ENCODE peak calls at places on chromosomes 5 and 9, in nine cellular contexts. One of them, this sample, is unnamed.

GRCh38 chr9:121743441-121744001 is 92.1 kb downstream of the DAB2IP start:
- DNase-seq in CD4-positive, CD25-positive, alpha-beta regulatory T cell: no peak
- DNase-seq in mammary epithelial cell: peak; percentile 77
- DNase-seq in lung: peak; percentile 83
- DNase-seq in right lobe of liver: peak; percentile 90
- DNase-seq in cardiac muscle cell: peak; percentile 88
- DNase-seq in stomach: peak; percentile 90
- DNase-seq in Peyer's patch: peak; percentile 87
- DNase-seq in trophoblast cell: peak; percentile 82
- DNase-seq in this sample: peak; percentile 77

GRCh38 chr5:54959673-54960418 is 25.5 kb downstream of the ESM1 start:
- DNase-seq in trophoblast cell: no peak
- DNase-seq in lung: no peak
- DNase-seq in Peyer's patch: no peak
- DNase-seq in cardiac muscle cell: peak; percentile 19
- DNase-seq in CD4-positive, CD25-positive, alpha-beta regulatory T cell: no peak
- DNase-seq in mammary epithelial cell: no peak
- DNase-seq in right lobe of liver: no peak
- DNase-seq in stomach: peak; percentile 74
- DNase-seq in this sample: peak; percentile 3

GRCh38 chr5:53425598-53426516 is 54.6 kb upstream of the FST start:
- DNase-seq in trophoblast cell: peak; percentile 54
- DNase-seq in cardiac muscle cell: peak; percentile 35
- DNase-seq in lung: no peak
- DNase-seq in stomach: no peak
- DNase-seq in mammary epithelial cell: no peak
- DNase-seq in CD4-positive, CD25-positive, alpha-beta regulatory T cell: no peak
- DNase-seq in Peyer's patch: no peak
- DNase-seq in right lobe of liver: peak; percentile 47
- DNase-seq in this sample: no peak

GRCh38 chr9:69307446-69308216 is 17.4 kb upstream of the ENTREP1 start:
- DNase-seq in lung: peak; percentile 72
- DNase-seq in stomach: no peak
- DNase-seq in mammary epithelial cell: no peak
- DNase-seq in trophoblast cell: peak; percentile 82
- DNase-seq in right lobe of liver: no peak
- DNase-seq in cardiac muscle cell: peak; percentile 76
- DNase-seq in Peyer's patch: no peak
- DNase-seq in CD4-positive, CD25-positive, alpha-beta regulatory T cell: no peak
- DNase-seq in this sample: no peak

GRCh38 chr5:130580264-130580663 is 584.8 kb downstream of the HINT1 start:
- DNase-seq in lung: no peak
- DNase-seq in mammary epithelial cell: no peak
- DNase-seq in CD4-positive, CD25-positive, alpha-beta regulatory T cell: no peak
- DNase-seq in Peyer's patch: no peak
- DNase-seq in trophoblast cell: no peak
- DNase-seq in cardiac muscle cell: no peak
- DNase-seq in right lobe of liver: no peak
- DNase-seq in stomach: no peak
- DNase-seq in this sample: no peak

GRCh38 chr9:86907346-86907745 is 40.0 kb downstream of the GAS1 start:
- DNase-seq in lung: no peak
- DNase-seq in Peyer's patch: no peak
- DNase-seq in mammary epithelial cell: no peak
- DNase-seq in trophoblast cell: no peak
- DNase-seq in right lobe of liver: no peak
- DNase-seq in stomach: no peak
- DNase-seq in cardiac muscle cell: no peak
- DNase-seq in CD4-positive, CD25-positive, alpha-beta regulatory T cell: no peak
- DNase-seq in this sample: no peak

GRCh38 chr5:138275895-138276294 is 1.5 kb upstream of the GFRA3 start:
- DNase-seq in stomach: no peak
- DNase-seq in cardiac muscle cell: no peak
- DNase-seq in CD4-positive, CD25-positive, alpha-beta regulatory T cell: no peak
- DNase-seq in Peyer's patch: no peak
- DNase-seq in trophoblast cell: no peak
- DNase-seq in right lobe of liver: no peak
- DNase-seq in lung: no peak
- DNase-seq in mammary epithelial cell: no peak
- DNase-seq in this sample: no peak

GRCh38 chr9:134850611-134851010 is 30.0 kb upstream of the FCN2 start:
- DNase-seq in stomach: no peak
- DNase-seq in Peyer's patch: peak; percentile 12
- DNase-seq in cardiac muscle cell: no peak
- DNase-seq in lung: no peak
- DNase-seq in CD4-positive, CD25-positive, alpha-beta regulatory T cell: no peak
- DNase-seq in trophoblast cell: no peak
- DNase-seq in right lobe of liver: no peak
- DNase-seq in mammary epithelial cell: no peak
- DNase-seq in this sample: no peak

GRCh38 chr5:137933491-137933911 is 44.2 kb downstream of the PKD2L2 start:
- DNase-seq in Peyer's patch: no peak
- DNase-seq in right lobe of liver: no peak
- DNase-seq in mammary epithelial cell: no peak
- DNase-seq in CD4-positive, CD25-positive, alpha-beta regulatory T cell: no peak
- DNase-seq in trophoblast cell: no peak
- DNase-seq in lung: no peak
- DNase-seq in stomach: no peak
- DNase-seq in cardiac muscle cell: peak; percentile 35
- DNase-seq in this sample: no peak

GRCh38 chr5:175107865-175108264 is 336.1 kb downstream of the DRD1 start:
- DNase-seq in stomach: no peak
- DNase-seq in lung: no peak
- DNase-seq in Peyer's patch: no peak
- DNase-seq in right lobe of liver: peak; percentile 87
- DNase-seq in CD4-positive, CD25-positive, alpha-beta regulatory T cell: no peak
- DNase-seq in trophoblast cell: no peak
- DNase-seq in mammary epithelial cell: no peak
- DNase-seq in cardiac muscle cell: no peak
- DNase-seq in this sample: no peak

GRCh38 chr5:90390933-90391332 is 18.6 kb downstream of the CETN3 start:
- DNase-seq in trophoblast cell: peak; percentile 62
- DNase-seq in right lobe of liver: no peak
- DNase-seq in mammary epithelial cell: no peak
- DNase-seq in stomach: no peak
- DNase-seq in cardiac muscle cell: peak; percentile 23
- DNase-seq in lung: no peak
- DNase-seq in Peyer's patch: no peak
- DNase-seq in CD4-positive, CD25-positive, alpha-beta regulatory T cell: no peak
- DNase-seq in this sample: no peak

GRCh38 chr5:167573274-167574127 is 717.9 kb upstream of the WWC1 start:
- DNase-seq in stomach: no peak
- DNase-seq in lung: no peak
- DNase-seq in mammary epithelial cell: peak; percentile 63
- DNase-seq in right lobe of liver: no peak
- DNase-seq in CD4-positive, CD25-positive, alpha-beta regulatory T cell: no peak
- DNase-seq in cardiac muscle cell: peak; percentile 60
- DNase-seq in Peyer's patch: no peak
- DNase-seq in trophoblast cell: no peak
- DNase-seq in this sample: peak; percentile 48

GRCh38 chr5:33482335-33482734 is 41.6 kb downstream of the TARS1 start:
- DNase-seq in trophoblast cell: no peak
- DNase-seq in CD4-positive, CD25-positive, alpha-beta regulatory T cell: no peak
- DNase-seq in right lobe of liver: no peak
- DNase-seq in cardiac muscle cell: no peak
- DNase-seq in lung: no peak
- DNase-seq in stomach: no peak
- DNase-seq in Peyer's patch: no peak
- DNase-seq in mammary epithelial cell: no peak
- DNase-seq in this sample: no peak

GRCh38 chr5:170451764-170452365 is 52.0 kb upstream of the KCNIP1 start:
- DNase-seq in CD4-positive, CD25-positive, alpha-beta regulatory T cell: no peak
- DNase-seq in mammary epithelial cell: peak; percentile 64
- DNase-seq in right lobe of liver: no peak
- DNase-seq in stomach: no peak
- DNase-seq in lung: no peak
- DNase-seq in cardiac muscle cell: peak; percentile 87
- DNase-seq in trophoblast cell: peak; percentile 81
- DNase-seq in Peyer's patch: no peak
- DNase-seq in this sample: peak; percentile 76

GRCh38 chr5:178983728-178984127 is 11.4 kb downstream of the GRM6 start:
- DNase-seq in stomach: no peak
- DNase-seq in CD4-positive, CD25-positive, alpha-beta regulatory T cell: no peak
- DNase-seq in mammary epithelial cell: no peak
- DNase-seq in Peyer's patch: no peak
- DNase-seq in right lobe of liver: no peak
- DNase-seq in trophoblast cell: no peak
- DNase-seq in lung: no peak
- DNase-seq in cardiac muscle cell: no peak
- DNase-seq in this sample: no peak
- H3K9me3 ChIP-seq in stomach: peaks cover 97% of the 10 kb centered on the region
- H3K9me3 ChIP-seq in CD4-positive, CD25-positive, alpha-beta regulatory T cell: peaks cover 43% of the 10 kb centered on the region
- H3K9me3 ChIP-seq in mammary epithelial cell: peaks cover 51% of the 10 kb centered on the region
- H3K9me3 ChIP-seq in Peyer's patch: peaks cover 63% of the 10 kb centered on the region
- H3K9me3 ChIP-seq in right lobe of liver: no peaks in the 10 kb centered on the region
- H3K9me3 ChIP-seq in trophoblast cell: peaks cover 70% of the 10 kb centered on the region
- H3K9me3 ChIP-seq in lung: peaks cover 79% of the 10 kb centered on the region
- H3K9me3 ChIP-seq in cardiac muscle cell: no peaks in the 10 kb centered on the region
- H3K9me3 ChIP-seq in this sample: peaks cover 9% of the 10 kb centered on the region

GRCh38 chr9:109020113-109020512 is 6.8 kb upstream of the CTNNAL1 start:
- DNase-seq in cardiac muscle cell: no peak
- DNase-seq in right lobe of liver: no peak
- DNase-seq in mammary epithelial cell: no peak
- DNase-seq in stomach: no peak
- DNase-seq in lung: no peak
- DNase-seq in trophoblast cell: no peak
- DNase-seq in Peyer's patch: no peak
- DNase-seq in CD4-positive, CD25-positive, alpha-beta regulatory T cell: no peak
- DNase-seq in this sample: no peak

GRCh38 chr9:109019420-109019819 is 6.1 kb upstream of the CTNNAL1 start:
- DNase-seq in Peyer's patch: no peak
- DNase-seq in stomach: no peak
- DNase-seq in cardiac muscle cell: no peak
- DNase-seq in mammary epithelial cell: no peak
- DNase-seq in lung: no peak
- DNase-seq in CD4-positive, CD25-positive, alpha-beta regulatory T cell: no peak
- DNase-seq in right lobe of liver: no peak
- DNase-seq in trophoblast cell: no peak
- DNase-seq in this sample: no peak

GRCh38 chr9:109020581-109020980 is 7.3 kb upstream of the CTNNAL1 start:
- DNase-seq in cardiac muscle cell: no peak
- DNase-seq in mammary epithelial cell: no peak
- DNase-seq in right lobe of liver: no peak
- DNase-seq in stomach: no peak
- DNase-seq in CD4-positive, CD25-positive, alpha-beta regulatory T cell: no peak
- DNase-seq in lung: no peak
- DNase-seq in Peyer's patch: no peak
- DNase-seq in trophoblast cell: no peak
- DNase-seq in this sample: no peak

GRCh38 chr9:109022909-109023308 is 9.6 kb upstream of the CTNNAL1 start:
- DNase-seq in stomach: no peak
- DNase-seq in lung: no peak
- DNase-seq in mammary epithelial cell: no peak
- DNase-seq in right lobe of liver: no peak
- DNase-seq in CD4-positive, CD25-positive, alpha-beta regulatory T cell: no peak
- DNase-seq in trophoblast cell: no peak
- DNase-seq in Peyer's patch: no peak
- DNase-seq in cardiac muscle cell: no peak
- DNase-seq in this sample: no peak

GRCh38 chr9:109020982-109021511 is 7.7 kb upstream of the CTNNAL1 start:
- DNase-seq in trophoblast cell: no peak
- DNase-seq in mammary epithelial cell: no peak
- DNase-seq in right lobe of liver: no peak
- DNase-seq in Peyer's patch: no peak
- DNase-seq in lung: no peak
- DNase-seq in CD4-positive, CD25-positive, alpha-beta regulatory T cell: no peak
- DNase-seq in cardiac muscle cell: no peak
- DNase-seq in stomach: no peak
- DNase-seq in this sample: no peak
- H3K36me3 ChIP-seq in trophoblast cell: peaks cover 4% of the 10 kb centered on the region
- H3K36me3 ChIP-seq in mammary epithelial cell: no peaks in the 10 kb centered on the region
- H3K36me3 ChIP-seq in right lobe of liver: no peaks in the 10 kb centered on the region
- H3K36me3 ChIP-seq in Peyer's patch: peaks cover 17% of the 10 kb centered on the region
- H3K36me3 ChIP-seq in lung: peaks cover 1% of the 10 kb centered on the region
- H3K36me3 ChIP-seq in CD4-positive, CD25-positive, alpha-beta regulatory T cell: peaks cover 38% of the 10 kb centered on the region
- H3K36me3 ChIP-seq in cardiac muscle cell: peaks cover 14% of the 10 kb centered on the region
- H3K36me3 ChIP-seq in stomach: peaks cover 33% of the 10 kb centered on the region
- H3K36me3 ChIP-seq in this sample: peaks cover 18% of the 10 kb centered on the region

GRCh38 chr9:10804486-10804885 is 191.7 kb upstream of the PTPRD start:
- DNase-seq in trophoblast cell: no peak
- DNase-seq in right lobe of liver: no peak
- DNase-seq in CD4-positive, CD25-positive, alpha-beta regulatory T cell: no peak
- DNase-seq in mammary epithelial cell: no peak
- DNase-seq in Peyer's patch: no peak
- DNase-seq in lung: no peak
- DNase-seq in stomach: no peak
- DNase-seq in cardiac muscle cell: no peak
- DNase-seq in this sample: no peak
- H3K9me3 ChIP-seq in trophoblast cell: no peaks in the 10 kb centered on the region
- H3K9me3 ChIP-seq in right lobe of liver: no peaks in the 10 kb centered on the region
- H3K9me3 ChIP-seq in CD4-positive, CD25-positive, alpha-beta regulatory T cell: no peaks in the 10 kb centered on the region
- H3K9me3 ChIP-seq in mammary epithelial cell: peaks cover 4% of the 10 kb centered on the region
- H3K9me3 ChIP-seq in Peyer's patch: peaks cover 3% of the 10 kb centered on the region
- H3K9me3 ChIP-seq in lung: no peaks in the 10 kb centered on the region
- H3K9me3 ChIP-seq in stomach: no peaks in the 10 kb centered on the region
- H3K9me3 ChIP-seq in cardiac muscle cell: no peaks in the 10 kb centered on the region
- H3K9me3 ChIP-seq in this sample: no peaks in the 10 kb centered on the region

GRCh38 chr5:179870403-179870903 is 11.8 kb upstream of the MRNIP start:
- DNase-seq in cardiac muscle cell: peak; percentile 28
- DNase-seq in stomach: peak; percentile 62
- DNase-seq in CD4-positive, CD25-positive, alpha-beta regulatory T cell: no peak
- DNase-seq in right lobe of liver: no peak
- DNase-seq in Peyer's patch: peak; percentile 50
- DNase-seq in mammary epithelial cell: no peak
- DNase-seq in lung: peak; percentile 53
- DNase-seq in trophoblast cell: peak; percentile 55
- DNase-seq in this sample: peak; percentile 70

GRCh38 chr5:179867476-179867875 is 8.9 kb upstream of the MRNIP start:
- DNase-seq in stomach: no peak
- DNase-seq in Peyer's patch: peak; percentile 38
- DNase-seq in CD4-positive, CD25-positive, alpha-beta regulatory T cell: no peak
- DNase-seq in cardiac muscle cell: no peak
- DNase-seq in right lobe of liver: no peak
- DNase-seq in trophoblast cell: no peak
- DNase-seq in lung: no peak
- DNase-seq in mammary epithelial cell: no peak
- DNase-seq in this sample: no peak

GRCh38 chr5:179869641-179870402 is 11.2 kb upstream of the MRNIP start:
- DNase-seq in CD4-positive, CD25-positive, alpha-beta regulatory T cell: no peak
- DNase-seq in stomach: no peak
- DNase-seq in cardiac muscle cell: no peak
- DNase-seq in mammary epithelial cell: no peak
- DNase-seq in trophoblast cell: no peak
- DNase-seq in Peyer's patch: peak; percentile 42
- DNase-seq in right lobe of liver: no peak
- DNase-seq in lung: no peak
- DNase-seq in this sample: no peak

GRCh38 chr5:179868541-179868940 is 9.9 kb upstream of the MRNIP start:
- DNase-seq in cardiac muscle cell: no peak
- DNase-seq in Peyer's patch: no peak
- DNase-seq in CD4-positive, CD25-positive, alpha-beta regulatory T cell: no peak
- DNase-seq in right lobe of liver: no peak
- DNase-seq in mammary epithelial cell: no peak
- DNase-seq in stomach: no peak
- DNase-seq in lung: no peak
- DNase-seq in trophoblast cell: no peak
- DNase-seq in this sample: no peak

DNA sequence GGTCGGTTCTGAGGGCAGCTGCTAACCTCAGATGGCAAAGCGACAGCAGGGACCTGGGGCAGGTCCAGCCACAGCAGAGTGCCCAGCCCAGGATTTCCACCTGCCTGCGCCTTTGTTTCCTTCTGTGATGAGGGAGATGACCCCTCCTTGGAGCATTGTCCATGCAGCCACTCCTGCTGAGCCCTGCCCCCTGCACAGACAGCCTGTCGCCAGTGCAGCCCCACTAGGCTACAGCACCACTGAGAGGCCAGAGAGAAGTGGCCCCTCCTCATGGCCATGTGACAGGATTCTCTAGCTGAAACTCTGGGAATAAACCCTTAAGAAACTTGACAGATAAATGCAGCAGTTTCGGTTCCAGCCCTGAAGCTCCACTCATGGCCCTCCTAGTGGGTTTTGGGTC is 10.5 kb upstream of the MRNIP start:
- DNase-seq in Peyer's patch: no peak
- DNase-seq in right lobe of liver: no peak
- DNase-seq in mammary epithelial cell: no peak
- DNase-seq in cardiac muscle cell: no peak
- DNase-seq in lung: no peak
- DNase-seq in trophoblast cell: no peak
- DNase-seq in stomach: no peak
- DNase-seq in CD4-positive, CD25-positive, alpha-beta regulatory T cell: no peak
- DNase-seq in this sample: no peak
- H3K36me3 ChIP-seq in Peyer's patch: peaks cover 74% of the 10 kb centered on the region
- H3K36me3 ChIP-seq in right lobe of liver: peaks cover 11% of the 10 kb centered on the region
- H3K36me3 ChIP-seq in mammary epithelial cell: peaks cover 2% of the 10 kb centered on the region
- H3K36me3 ChIP-seq in cardiac muscle cell: peaks cover 9% of the 10 kb centered on the region
- H3K36me3 ChIP-seq in lung: peaks cover 77% of the 10 kb centered on the region
- H3K36me3 ChIP-seq in trophoblast cell: peaks cover 82% of the 10 kb centered on the region
- H3K36me3 ChIP-seq in stomach: peaks cover 97% of the 10 kb centered on the region
- H3K36me3 ChIP-seq in CD4-positive, CD25-positive, alpha-beta regulatory T cell: peaks cover 22% of the 10 kb centered on the region
- H3K36me3 ChIP-seq in this sample: peaks cover 92% of the 10 kb centered on the region

This sample was measured in MG63.